ENCODE peak calls at places on chromosome 22, in four cellular contexts. C is GM06990, Y is AG04450, F is AG10803. Z is an unnamed sample.

GRCh38 chr22:22848364-22848866 is 39.2 kb upstream of the IGLL5 start:
- DNase-seq in C (no peak), Y (no peak), F (peak; percentile 39), Z (peak; percentile 49)

GRCh38 chr22:22748297-22748743 is 103.9 kb downstream of the GGTLC2 start:
- DNase-seq in C (no peak), Y (peak; percentile 8), F (peak; percentile 51), Z (no peak)

GRCh38 chr22:49185312-49185969 is 642.2 kb downstream of the BRD1 start:
- DNase-seq in C (no peak), Y (no peak), F (no peak), Z (no peak)

GRCh38 chr22:26086359-26086758 is 82.9 kb upstream of the SEZ6L start:
- DNase-seq in C (no peak), Y (no peak), F (no peak), Z (no peak)

GRCh38 chr22:47674600-47674999 is 912.1 kb downstream of the TBC1D22A start:
- DNase-seq in C (no peak), Y (no peak), F (no peak), Z (no peak)

GRCh38 chr22:42972592-42973535 is 42.1 kb downstream of the PACSIN2 start:
- DNase-seq in C (no peak), Y (no peak), F (no peak), Z (no peak)

GRCh38 chr22:48318575-48319320 is 1508.9 kb downstream of the BRD1 start:
- DNase-seq in C (no peak), Y (no peak), F (no peak), Z (no peak)

GRCh38 chr22:46262449-46263207 is 515 bp downstream of the PKDREJ start:
- DNase-seq in C (no peak), Y (no peak), F (peak; percentile 31), Z (no peak)

GRCh38 chr22:21051836-21052400 is 6.2 kb downstream of the LRRC74B start:
- DNase-seq in C (no peak), Y (no peak), F (no peak), Z (no peak)

GRCh38 chr22:40556641-40557040 is 79.9 kb downstream of the MRTFA start:
- DNase-seq in C (no peak), Y (no peak), F (no peak), Z (no peak)

GRCh38 chr22:40553014-40553579 is 83.4 kb downstream of the MRTFA start:
- DNase-seq in C (no peak), Y (no peak), F (no peak), Z (no peak)

GRCh38 chr22:40547729-40548143 is 88.8 kb downstream of the MRTFA start:
- DNase-seq in C (no peak), Y (no peak), F (no peak), Z (no peak)

GRCh38 chr22:40557972-40558371 is 78.5 kb downstream of the MRTFA start:
- DNase-seq in C (no peak), Y (no peak), F (no peak), Z (no peak)

GRCh38 chr22:40552070-40552469 is 84.4 kb downstream of the MRTFA start:
- DNase-seq in C (no peak), Y (no peak), F (no peak), Z (no peak)
- TF ChIP-seq CTCF in C (no peak), Y (no peak), F (no peak), Z (no peak)

DNA sequence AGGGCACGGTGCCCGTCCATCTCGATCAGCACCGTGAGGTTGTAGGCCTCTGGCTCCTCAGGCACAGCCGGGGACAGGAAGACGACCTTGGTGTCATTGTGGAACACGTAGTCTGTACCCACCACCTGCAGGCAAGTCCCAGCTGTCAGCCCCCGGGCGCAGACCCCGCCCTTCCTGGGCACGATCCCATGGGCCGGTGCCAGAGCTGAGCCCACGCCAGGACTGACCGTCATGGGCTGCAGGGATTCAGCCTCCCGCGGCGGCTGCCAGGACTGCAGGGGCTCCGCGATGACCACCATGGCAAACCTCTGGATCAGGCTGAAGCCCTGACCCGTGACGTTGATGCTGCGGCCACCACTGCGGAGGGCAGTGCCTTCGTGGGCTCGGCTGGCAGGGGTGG is 11.8 kb upstream of the MAPK11 start:
- DNase-seq in C (no peak), Y (no peak), F (no peak), Z (no peak)
- TF ChIP-seq CTCF in C (no peak), Y (no peak), F (no peak), Z (no peak)

GRCh38 chr22:25080855-25081254 is 118.8 kb upstream of the CRYBB3 start:
- DNase-seq in C (no peak), Y (no peak), F (no peak), Z (no peak)

GRCh38 chr22:25082096-25082495 is 117.6 kb upstream of the CRYBB3 start:
- DNase-seq in C (no peak), Y (no peak), F (no peak), Z (no peak)

GRCh38 chr22:25083414-25084166 is 116.1 kb upstream of the CRYBB3 start:
- DNase-seq in C (no peak), Y (no peak), F (no peak), Z (no peak)

GRCh38 chr22:25078591-25078990 is 121.1 kb upstream of the CRYBB3 start:
- DNase-seq in C (no peak), Y (no peak), F (no peak), Z (no peak)

GRCh38 chr22:25081409-25081824 is 118.2 kb upstream of the CRYBB3 start:
- DNase-seq in C (no peak), Y (no peak), F (no peak), Z (peak; percentile 71)
- TF ChIP-seq CTCF in C (peak; percentile 64), Y (peak; percentile 41), F (peak; percentile 39), Z (peak; percentile 51)

DNA sequence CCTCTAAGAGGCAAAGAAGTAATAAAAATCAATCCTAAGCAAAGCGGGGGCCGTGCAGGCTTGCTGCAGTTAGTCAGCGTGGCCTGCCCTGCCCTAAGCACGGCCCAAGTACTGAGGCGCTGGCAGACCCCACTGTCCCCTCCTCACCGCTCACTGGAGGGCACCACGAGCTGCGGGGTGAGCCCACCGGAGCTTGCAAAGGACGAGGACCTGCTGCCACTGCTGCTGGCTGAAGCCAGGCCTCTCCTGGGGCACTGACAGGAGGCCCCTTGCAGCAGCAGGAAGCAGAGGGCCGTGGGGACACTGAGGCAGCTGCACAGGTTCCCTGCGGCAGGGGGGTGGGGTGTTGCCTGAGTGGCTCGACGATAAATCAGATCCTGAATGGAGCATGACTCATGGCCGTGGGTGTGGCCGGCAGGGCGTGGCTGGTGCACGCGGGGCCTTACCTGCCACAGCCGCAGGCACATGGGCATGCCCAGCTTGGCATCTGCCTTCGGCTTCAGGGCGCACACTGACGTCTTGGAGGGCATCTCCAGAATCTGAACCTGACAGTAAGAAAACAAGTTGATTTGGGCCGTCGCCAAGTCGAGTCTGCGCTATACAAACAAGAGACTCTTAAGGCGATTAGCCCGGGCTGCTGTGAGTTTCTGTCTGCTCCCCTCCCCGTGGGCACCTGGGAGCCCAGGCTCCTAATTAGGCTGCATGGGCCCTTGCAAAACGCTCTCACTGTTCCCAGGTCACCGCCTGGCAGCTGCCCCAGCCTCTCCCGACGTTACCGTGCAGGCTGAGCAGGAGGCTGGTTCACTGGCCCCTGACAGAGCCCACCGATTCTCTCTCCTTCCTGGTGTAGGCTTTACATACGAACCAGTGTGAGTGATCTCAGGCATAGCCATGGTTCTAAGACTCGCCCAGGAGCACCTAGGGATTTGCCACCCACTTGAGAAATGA is 45.9 kb downstream of the TBX1 start:
- DNase-seq in C (no peak), Y (no peak), F (no peak), Z (no peak)
- TF ChIP-seq CTCF in C (no peak), Y (no peak), F (no peak), Z (no peak)

GRCh38 chr22:40818192-40818746 is 877 bp downstream of the SLC25A17 start:
- DNase-seq in C (no peak), Y (no peak), F (no peak), Z (no peak)

GRCh38 chr22:40819741-40820140 is 595 bp upstream of the SLC25A17 start:
- DNase-seq in C (no peak), Y (no peak), F (peak; percentile 53), Z (no peak)

GRCh38 chr22:40817737-40818136 is 1.4 kb downstream of the SLC25A17 start:
- DNase-seq in C (peak; percentile 18), Y (no peak), F (no peak), Z (peak; percentile 47)

GRCh38 chr22:40813912-40814315 is 5.2 kb downstream of the SLC25A17 start:
- DNase-seq in C (no peak), Y (no peak), F (no peak), Z (no peak)

DNA sequence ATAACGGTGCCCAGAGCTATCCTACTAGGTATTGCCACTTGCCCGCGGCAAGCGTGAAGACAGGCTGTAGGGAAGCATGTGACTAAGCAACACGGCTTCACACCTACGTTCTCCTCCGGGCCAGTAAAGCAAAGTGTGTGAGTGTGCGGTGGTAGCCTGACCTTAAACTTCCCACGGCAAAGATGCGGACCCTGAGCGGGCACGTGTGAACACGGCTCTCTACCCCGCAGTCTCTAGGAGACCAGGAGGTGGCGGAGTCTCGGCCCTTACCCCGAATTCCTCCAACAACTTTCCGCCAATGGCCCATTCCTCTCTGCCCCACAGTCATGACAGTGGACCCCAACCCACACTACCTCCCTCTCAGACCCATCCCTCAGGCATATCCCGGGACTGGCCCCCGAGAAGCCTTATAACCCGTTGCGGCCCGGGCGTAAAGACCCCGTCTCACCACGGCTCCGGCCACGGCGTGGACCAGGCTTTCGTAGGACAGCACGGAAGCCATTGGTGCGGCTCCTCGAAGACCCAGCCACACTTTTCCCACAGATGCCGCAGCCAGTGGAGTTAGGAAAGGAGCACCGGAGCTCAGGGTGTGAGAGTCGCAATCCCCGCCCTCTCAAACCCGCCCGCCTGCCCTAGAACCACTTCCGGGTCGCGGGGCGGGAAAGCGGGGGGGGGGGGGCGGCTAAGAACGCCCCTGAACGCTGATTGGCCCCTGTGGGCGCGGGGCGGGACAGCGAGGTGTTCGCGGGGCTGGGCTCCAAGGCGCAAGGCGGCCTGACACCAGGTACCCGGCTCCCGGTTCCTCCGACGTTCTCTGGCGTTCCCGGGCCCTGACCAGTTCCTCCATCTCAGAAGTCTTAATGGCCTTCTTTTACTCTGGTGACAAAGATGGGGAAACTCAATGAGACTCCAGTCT is at the start of gene SLC25A17:
- DNase-seq in C (peak; percentile 88), Y (peak; percentile 29), F (peak; percentile 70), Z (peak; percentile 98)
- TF ChIP-seq CTCF in C (peak; percentile 52), Y (peak; percentile 62), F (peak; percentile 56), Z (peak; percentile 14)

Z was measured in GM13976.